ENCODE peak calls at places on chromosomes 11 and 22, in ten cellular contexts. One of them, this sample, is unnamed.

GRCh38 chr11:94111660-94112059 is 17.0 kb upstream of the PANX1 start:
- DNase-seq in astrocyte of the spinal cord: no peak
- DNase-seq in fibroblast of pulmonary artery: no peak
- DNase-seq in tibial artery: no peak
- DNase-seq in heart left ventricle: peak; percentile 30
- DNase-seq in GM12865: no peak
- DNase-seq in left lung: no peak
- DNase-seq in BE2C: no peak
- DNase-seq in transverse colon: no peak
- DNase-seq in HFF-Myc: no peak
- DNase-seq in this sample: no peak

GRCh38 chr22:50572965-50573364 is 5.3 kb downstream of the CPT1B start:
- DNase-seq in astrocyte of the spinal cord: no peak
- DNase-seq in fibroblast of pulmonary artery: no peak
- DNase-seq in tibial artery: peak; percentile 56
- DNase-seq in heart left ventricle: no peak
- DNase-seq in GM12865: no peak
- DNase-seq in left lung: no peak
- DNase-seq in BE2C: no peak
- DNase-seq in transverse colon: no peak
- DNase-seq in HFF-Myc: no peak
- DNase-seq in this sample: no peak

GRCh38 chr11:76236092-76237026 is 30.1 kb upstream of the WNT11 start:
- DNase-seq in astrocyte of the spinal cord: no peak
- DNase-seq in fibroblast of pulmonary artery: peak; percentile 52
- DNase-seq in tibial artery: no peak
- DNase-seq in heart left ventricle: peak; percentile 57
- DNase-seq in GM12865: peak; percentile 75
- DNase-seq in left lung: peak; percentile 89
- DNase-seq in BE2C: peak; percentile 75
- DNase-seq in transverse colon: peak; percentile 63
- DNase-seq in HFF-Myc: peak; percentile 29
- DNase-seq in this sample: no peak

GRCh38 chr11:75492181-75492820 is 33.4 kb downstream of the GDPD5 start:
- DNase-seq in astrocyte of the spinal cord: no peak
- DNase-seq in fibroblast of pulmonary artery: no peak
- DNase-seq in tibial artery: no peak
- DNase-seq in heart left ventricle: no peak
- DNase-seq in GM12865: peak; percentile 67
- DNase-seq in left lung: no peak
- DNase-seq in BE2C: no peak
- DNase-seq in transverse colon: peak; percentile 32
- DNase-seq in HFF-Myc: no peak
- DNase-seq in this sample: no peak

GRCh38 chr22:42376721-42377177 is 55.5 kb downstream of the NFAM1 start:
- DNase-seq in astrocyte of the spinal cord: no peak
- DNase-seq in fibroblast of pulmonary artery: peak; percentile 24
- DNase-seq in tibial artery: peak; percentile 82
- DNase-seq in heart left ventricle: peak; percentile 49
- DNase-seq in GM12865: peak; percentile 13
- DNase-seq in left lung: no peak
- DNase-seq in BE2C: peak; percentile 90
- DNase-seq in transverse colon: peak; percentile 58
- DNase-seq in HFF-Myc: peak; percentile 96
- DNase-seq in this sample: no peak

GRCh38 chr11:41963406-41963805 is 504.0 kb upstream of the LRRC4C start:
- DNase-seq in astrocyte of the spinal cord: no peak
- DNase-seq in fibroblast of pulmonary artery: no peak
- DNase-seq in tibial artery: no peak
- DNase-seq in heart left ventricle: no peak
- DNase-seq in GM12865: no peak
- DNase-seq in left lung: no peak
- DNase-seq in BE2C: no peak
- DNase-seq in transverse colon: no peak
- DNase-seq in HFF-Myc: no peak
- DNase-seq in this sample: no peak

GRCh38 chr11:69141742-69142141 is 14.0 kb upstream of the SMIM38 start:
- DNase-seq in astrocyte of the spinal cord: no peak
- DNase-seq in fibroblast of pulmonary artery: no peak
- DNase-seq in tibial artery: peak; percentile 9
- DNase-seq in heart left ventricle: no peak
- DNase-seq in GM12865: no peak
- DNase-seq in left lung: no peak
- DNase-seq in BE2C: no peak
- DNase-seq in transverse colon: no peak
- DNase-seq in HFF-Myc: no peak
- DNase-seq in this sample: no peak

GRCh38 chr22:50500452-50500851 is 7.0 kb downstream of the LMF2 start:
- DNase-seq in astrocyte of the spinal cord: no peak
- DNase-seq in fibroblast of pulmonary artery: no peak
- DNase-seq in tibial artery: no peak
- DNase-seq in heart left ventricle: no peak
- DNase-seq in GM12865: no peak
- DNase-seq in left lung: no peak
- DNase-seq in BE2C: no peak
- DNase-seq in transverse colon: no peak
- DNase-seq in HFF-Myc: no peak
- DNase-seq in this sample: no peak

GRCh38 chr11:131816046-131816445 is 445.6 kb downstream of the NTM start:
- DNase-seq in astrocyte of the spinal cord: no peak
- DNase-seq in fibroblast of pulmonary artery: no peak
- DNase-seq in tibial artery: no peak
- DNase-seq in heart left ventricle: no peak
- DNase-seq in GM12865: no peak
- DNase-seq in left lung: no peak
- DNase-seq in BE2C: no peak
- DNase-seq in transverse colon: no peak
- DNase-seq in HFF-Myc: no peak
- DNase-seq in this sample: no peak

GRCh38 chr22:30931541-30932300 is 36.9 kb downstream of the MORC2 start:
- DNase-seq in astrocyte of the spinal cord: no peak
- DNase-seq in fibroblast of pulmonary artery: no peak
- DNase-seq in tibial artery: no peak
- DNase-seq in heart left ventricle: no peak
- DNase-seq in GM12865: no peak
- DNase-seq in left lung: no peak
- DNase-seq in BE2C: no peak
- DNase-seq in transverse colon: no peak
- DNase-seq in HFF-Myc: no peak
- DNase-seq in this sample: no peak

GRCh38 chr11:121671276-121672168 is 218.8 kb upstream of the SORL1-AS1 start:
- DNase-seq in astrocyte of the spinal cord: peak; percentile 72
- DNase-seq in fibroblast of pulmonary artery: peak; percentile 29
- DNase-seq in tibial artery: no peak
- DNase-seq in heart left ventricle: no peak
- DNase-seq in GM12865: no peak
- DNase-seq in left lung: no peak
- DNase-seq in BE2C: peak; percentile 31
- DNase-seq in transverse colon: no peak
- DNase-seq in HFF-Myc: peak; percentile 49
- DNase-seq in this sample: no peak

GRCh38 chr22:33599596-33599995 is 320.7 kb downstream of the LARGE1 start:
- DNase-seq in astrocyte of the spinal cord: no peak
- DNase-seq in fibroblast of pulmonary artery: no peak
- DNase-seq in tibial artery: no peak
- DNase-seq in heart left ventricle: no peak
- DNase-seq in GM12865: no peak
- DNase-seq in left lung: no peak
- DNase-seq in BE2C: no peak
- DNase-seq in transverse colon: no peak
- DNase-seq in HFF-Myc: no peak
- DNase-seq in this sample: no peak

GRCh38 chr11:103109818-103110388 is 677 bp downstream of the DYNC2H1 start:
- DNase-seq in astrocyte of the spinal cord: peak; percentile 29
- DNase-seq in fibroblast of pulmonary artery: no peak
- DNase-seq in tibial artery: no peak
- DNase-seq in heart left ventricle: no peak
- DNase-seq in GM12865: no peak
- DNase-seq in left lung: peak; percentile 73
- DNase-seq in BE2C: peak; percentile 18
- DNase-seq in transverse colon: no peak
- DNase-seq in HFF-Myc: no peak
- DNase-seq in this sample: no peak

DNA sequence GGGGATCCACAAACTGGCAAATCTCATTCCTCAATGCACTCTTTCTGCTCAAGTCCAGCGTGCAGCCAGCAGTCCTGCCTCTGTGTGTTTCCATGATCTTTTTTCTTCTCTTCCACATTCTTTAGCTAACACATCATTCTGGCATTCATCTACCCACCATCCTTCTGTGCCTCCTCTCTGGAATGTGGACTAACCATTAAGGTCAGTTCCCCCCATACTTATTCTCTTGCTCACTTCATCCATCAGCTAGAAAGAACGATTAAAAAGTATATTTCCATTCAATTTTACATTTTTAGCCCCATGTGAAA is 7.8 kb downstream of the KIRREL3 start:
- DNase-seq in astrocyte of the spinal cord: peak; percentile 90
- DNase-seq in fibroblast of pulmonary artery: peak; percentile 69
- DNase-seq in tibial artery: no peak
- DNase-seq in heart left ventricle: no peak
- DNase-seq in GM12865: no peak
- DNase-seq in left lung: no peak
- DNase-seq in BE2C: no peak
- DNase-seq in transverse colon: no peak
- DNase-seq in HFF-Myc: no peak
- DNase-seq in this sample: peak; percentile 85
- H3K4me3 ChIP-seq in astrocyte of the spinal cord: no peak overlapping the region
- H3K4me3 ChIP-seq in fibroblast of pulmonary artery: no peak overlapping the region
- H3K4me3 ChIP-seq in tibial artery: no peak overlapping the region
- H3K4me3 ChIP-seq in heart left ventricle: no peak overlapping the region
- H3K4me3 ChIP-seq in GM12865: no peak overlapping the region
- H3K4me3 ChIP-seq in left lung: no peak overlapping the region
- H3K4me3 ChIP-seq in BE2C: no peak overlapping the region
- H3K4me3 ChIP-seq in transverse colon: no peak overlapping the region
- H3K4me3 ChIP-seq in HFF-Myc: no peak overlapping the region
- H3K4me3 ChIP-seq in this sample: peak overlapping the region; percentile 9

DNA sequence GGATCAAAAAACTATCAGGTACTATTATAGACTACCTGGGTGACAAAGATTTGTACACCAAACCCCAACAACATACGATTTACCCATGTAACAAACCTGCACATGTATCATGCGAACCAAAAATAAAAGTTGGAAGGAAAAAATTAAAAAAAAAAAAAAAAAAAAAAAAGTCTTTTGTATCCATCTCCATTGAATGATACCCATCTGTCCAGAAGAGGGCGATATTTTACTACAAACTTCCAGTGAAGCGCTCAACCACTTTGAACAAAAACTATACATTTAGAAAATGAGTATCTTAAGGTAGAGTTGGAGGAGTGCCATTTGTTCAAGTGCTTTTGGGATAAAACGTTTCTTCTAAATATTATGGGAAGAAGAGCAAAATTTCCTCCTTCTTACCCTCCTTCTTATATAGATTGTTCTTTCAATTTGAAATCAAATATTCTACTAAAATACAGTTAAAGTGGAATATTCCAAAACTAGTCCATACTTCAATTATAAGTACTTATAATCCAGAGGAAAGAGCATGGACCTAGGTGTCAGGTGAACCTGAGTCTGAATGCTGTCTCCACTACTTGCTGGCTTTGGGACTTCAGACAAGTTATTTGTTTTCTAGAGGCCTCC is 23.3 kb downstream of the ARL14EP start:
- DNase-seq in astrocyte of the spinal cord: peak; percentile 62
- DNase-seq in fibroblast of pulmonary artery: peak; percentile 73
- DNase-seq in tibial artery: no peak
- DNase-seq in heart left ventricle: no peak
- DNase-seq in GM12865: peak; percentile 70
- DNase-seq in left lung: no peak
- DNase-seq in BE2C: no peak
- DNase-seq in transverse colon: no peak
- DNase-seq in HFF-Myc: peak; percentile 31
- DNase-seq in this sample: no peak
- TF ChIP-seq CTCF in astrocyte of the spinal cord: peak; percentile 56
- TF ChIP-seq CTCF in fibroblast of pulmonary artery: peak; percentile 60
- TF ChIP-seq CTCF in tibial artery: peak; percentile 64
- TF ChIP-seq CTCF in heart left ventricle: peak; percentile 60
- TF ChIP-seq CTCF in GM12865: peak; percentile 46
- TF ChIP-seq CTCF in left lung: peak; percentile 49
- TF ChIP-seq CTCF in BE2C: peak; percentile 39
- TF ChIP-seq CTCF in transverse colon: peak; percentile 59
- TF ChIP-seq CTCF in HFF-Myc: peak; percentile 37
- TF ChIP-seq CTCF in this sample: peak; percentile 58

GRCh38 chr11:43933608-43934358 is 8.7 kb upstream of the C11orf96 start:
- DNase-seq in astrocyte of the spinal cord: peak; percentile 55
- DNase-seq in fibroblast of pulmonary artery: peak; percentile 63
- DNase-seq in tibial artery: peak; percentile 73
- DNase-seq in heart left ventricle: no peak
- DNase-seq in GM12865: no peak
- DNase-seq in left lung: no peak
- DNase-seq in BE2C: peak; percentile 28
- DNase-seq in transverse colon: no peak
- DNase-seq in HFF-Myc: no peak
- DNase-seq in this sample: no peak

GRCh38 chr11:43931717-43932039 is 10.8 kb upstream of the C11orf96 start:
- DNase-seq in astrocyte of the spinal cord: no peak
- DNase-seq in fibroblast of pulmonary artery: no peak
- DNase-seq in tibial artery: no peak
- DNase-seq in heart left ventricle: no peak
- DNase-seq in GM12865: no peak
- DNase-seq in left lung: no peak
- DNase-seq in BE2C: no peak
- DNase-seq in transverse colon: no peak
- DNase-seq in HFF-Myc: no peak
- DNase-seq in this sample: no peak

GRCh38 chr11:43934359-43935130 is 7.9 kb upstream of the C11orf96 start:
- DNase-seq in astrocyte of the spinal cord: no peak
- DNase-seq in fibroblast of pulmonary artery: no peak
- DNase-seq in tibial artery: no peak
- DNase-seq in heart left ventricle: no peak
- DNase-seq in GM12865: no peak
- DNase-seq in left lung: no peak
- DNase-seq in BE2C: no peak
- DNase-seq in transverse colon: no peak
- DNase-seq in HFF-Myc: no peak
- DNase-seq in this sample: no peak

GRCh38 chr11:43930868-43931716 is 11.3 kb upstream of the C11orf96 start:
- DNase-seq in astrocyte of the spinal cord: peak; percentile 62
- DNase-seq in fibroblast of pulmonary artery: peak; percentile 50
- DNase-seq in tibial artery: no peak
- DNase-seq in heart left ventricle: no peak
- DNase-seq in GM12865: no peak
- DNase-seq in left lung: no peak
- DNase-seq in BE2C: no peak
- DNase-seq in transverse colon: no peak
- DNase-seq in HFF-Myc: no peak
- DNase-seq in this sample: no peak

GRCh38 chr11:43933226-43933607 is 9.2 kb upstream of the C11orf96 start:
- DNase-seq in astrocyte of the spinal cord: no peak
- DNase-seq in fibroblast of pulmonary artery: no peak
- DNase-seq in tibial artery: no peak
- DNase-seq in heart left ventricle: no peak
- DNase-seq in GM12865: no peak
- DNase-seq in left lung: no peak
- DNase-seq in BE2C: no peak
- DNase-seq in transverse colon: no peak
- DNase-seq in HFF-Myc: no peak
- DNase-seq in this sample: no peak
- H3K4me3 ChIP-seq in astrocyte of the spinal cord: no peak overlapping the region
- H3K4me3 ChIP-seq in fibroblast of pulmonary artery: no peak overlapping the region
- H3K4me3 ChIP-seq in tibial artery: no peak overlapping the region
- H3K4me3 ChIP-seq in heart left ventricle: no peak overlapping the region
- H3K4me3 ChIP-seq in GM12865: no peak overlapping the region
- H3K4me3 ChIP-seq in left lung: no peak overlapping the region
- H3K4me3 ChIP-seq in BE2C: no peak overlapping the region
- H3K4me3 ChIP-seq in transverse colon: no peak overlapping the region
- H3K4me3 ChIP-seq in HFF-Myc: no peak overlapping the region
- H3K4me3 ChIP-seq in this sample: no peak overlapping the region

GRCh38 chr22:37331811-37332536 is 49.7 kb downstream of the CYTH4 start:
- DNase-seq in astrocyte of the spinal cord: no peak
- DNase-seq in fibroblast of pulmonary artery: no peak
- DNase-seq in tibial artery: no peak
- DNase-seq in heart left ventricle: no peak
- DNase-seq in GM12865: peak; percentile 17
- DNase-seq in left lung: peak; percentile 28
- DNase-seq in BE2C: no peak
- DNase-seq in transverse colon: no peak
- DNase-seq in HFF-Myc: no peak
- DNase-seq in this sample: no peak
- TF ChIP-seq CTCF in astrocyte of the spinal cord: no peak
- TF ChIP-seq CTCF in fibroblast of pulmonary artery: no peak
- TF ChIP-seq CTCF in tibial artery: no peak
- TF ChIP-seq CTCF in heart left ventricle: no peak
- TF ChIP-seq CTCF in GM12865: peak; percentile 17
- TF ChIP-seq CTCF in left lung: no peak
- TF ChIP-seq CTCF in BE2C: no peak
- TF ChIP-seq CTCF in transverse colon: no peak
- TF ChIP-seq CTCF in HFF-Myc: no peak
- TF ChIP-seq CTCF in this sample: no peak